ENCODE peak calls at places on chromosomes 7 and 10, in eight cellular contexts. P, U, H, R, B, V, E and J are unnamed samples.

GRCh38 chr7:106418094-106418493 is 133.3 kb upstream of the NAMPT start:
- DNase-seq in P (peak; percentile 44), U (no peak), H (peak; percentile 70), R (no peak), B (no peak), V (no peak), E (no peak), J (no peak)

GRCh38 chr7:6015917-6016652 is 7.0 kb downstream of the AIMP2 start:
- DNase-seq in P (peak; percentile 53), U (peak; percentile 76), H (peak; percentile 9), R (no peak), B (peak; percentile 91), V (peak; percentile 78), E (no peak), J (peak; percentile 13)

GRCh38 chr10:8379906-8380832 is 325.7 kb downstream of the GATA3 start:
- DNase-seq in P (no peak), U (no peak), H (no peak), R (no peak), B (no peak), V (no peak), E (no peak), J (no peak)

GRCh38 chr10:97090644-97091043 is 95.1 kb downstream of the SLIT1 start:
- DNase-seq in P (no peak), U (no peak), H (no peak), R (no peak), B (no peak), V (no peak), E (no peak), J (no peak)

GRCh38 chr10:79417266-79417665 is 28.2 kb downstream of the ZCCHC24 start:
- DNase-seq in P (no peak), U (no peak), H (no peak), R (no peak), B (peak; percentile 52), V (no peak), E (no peak), J (no peak)

GRCh38 chr7:66952343-66953043 is 31.5 kb downstream of the TMEM248 start:
- DNase-seq in P (no peak), U (no peak), H (peak; percentile 66), R (no peak), B (no peak), V (no peak), E (no peak), J (peak; percentile 72)

GRCh38 chr10:77943086-77943901 is 16.7 kb upstream of the DLG5 start:
- DNase-seq in P (peak; percentile 51), U (no peak), H (peak; percentile 81), R (no peak), B (peak; percentile 72), V (no peak), E (no peak), J (peak; percentile 85)

GRCh38 chr7:156275292-156275691 is 365.3 kb upstream of the RNF32 start:
- DNase-seq in P (no peak), U (no peak), H (no peak), R (no peak), B (no peak), V (no peak), E (no peak), J (no peak)

GRCh38 chr7:12884856-12885440 is 197.5 kb downstream of the ARL4A start:
- DNase-seq in P (no peak), U (no peak), H (no peak), R (no peak), B (no peak), V (no peak), E (no peak), J (no peak)

GRCh38 chr10:1516492-1517224 is 220.7 kb downstream of the ADARB2 start:
- DNase-seq in P (no peak), U (no peak), H (no peak), R (no peak), B (no peak), V (no peak), E (no peak), J (no peak)

GRCh38 chr7:99098824-99099498 is 44.9 kb downstream of the SMURF1 start:
- DNase-seq in P (peak; percentile 40), U (no peak), H (peak; percentile 67), R (no peak), B (no peak), V (no peak), E (no peak), J (no peak)

GRCh38 chr7:12494354-12495024 is 76.0 kb upstream of the SCIN start:
- DNase-seq in P (no peak), U (no peak), H (no peak), R (peak; percentile 4), B (no peak), V (no peak), E (no peak), J (no peak)

GRCh38 chr7:132680590-132680989 is 104.3 kb upstream of the PLXNA4 start:
- DNase-seq in P (no peak), U (no peak), H (no peak), R (no peak), B (no peak), V (no peak), E (no peak), J (no peak)

GRCh38 chr7:2698581-2699288 is 10.7 kb downstream of the AMZ1 start:
- DNase-seq in P (no peak), U (no peak), H (no peak), R (no peak), B (no peak), V (no peak), E (no peak), J (no peak)

GRCh38 chr7:45661302-45661995 is 87.3 kb downstream of the ADCY1 start:
- DNase-seq in P (no peak), U (no peak), H (no peak), R (no peak), B (no peak), V (no peak), E (no peak), J (peak; percentile 35)

GRCh38 chr7:117110480-117111315 is 157.4 kb downstream of the ST7 start:
- DNase-seq in P (no peak), U (no peak), H (no peak), R (no peak), B (no peak), V (no peak), E (no peak), J (no peak)

GRCh38 chr10:90857635-90858488 is at the start of gene HTR7:
- DNase-seq in P (peak; percentile 73), U (peak; percentile 65), H (peak; percentile 52), R (peak; percentile 85), B (peak; percentile 70), V (peak; percentile 84), E (no peak), J (peak; percentile 68)

GRCh38 chr10:75208177-75208576 is 2.4 kb upstream of the VDAC2 start:
- DNase-seq in P (no peak), U (no peak), H (peak; percentile 98), R (no peak), B (peak; percentile 60), V (no peak), E (no peak), J (no peak)

GRCh38 chr7:123624527-123625183 is 23.0 kb downstream of the ASB15 start:
- DNase-seq in P (peak; percentile 84), U (peak; percentile 39), H (peak; percentile 6), R (peak; percentile 64), B (no peak), V (peak; percentile 67), E (no peak), J (no peak)

GRCh38 chr7:117021960-117022359 is 68.7 kb downstream of the ST7 start:
- DNase-seq in P (no peak), U (no peak), H (no peak), R (no peak), B (no peak), V (no peak), E (no peak), J (no peak)

GRCh38 chr7:150329331-150330106 is 6.2 kb upstream of the ACTR3C start:
- DNase-seq in P (peak; percentile 72), U (no peak), H (no peak), R (no peak), B (peak; percentile 65), V (no peak), E (no peak), J (no peak)

GRCh38 chr7:129465080-129465479 is 30.8 kb downstream of the STRIP2 start:
- DNase-seq in P (no peak), U (no peak), H (no peak), R (no peak), B (no peak), V (no peak), E (no peak), J (no peak)

GRCh38 chr7:51233375-51233774 is 83.2 kb downstream of the COBL start:
- DNase-seq in P (no peak), U (no peak), H (no peak), R (peak; percentile 53), B (no peak), V (no peak), E (no peak), J (no peak)
- H3K27ac ChIP-seq in P (no peak overlapping the region), U (no peak overlapping the region), H (no peak overlapping the region), R (peak overlapping the region; percentile 77), B (no peak overlapping the region), V (no peak overlapping the region), E (no peak overlapping the region), J (no peak overlapping the region)

GRCh38 chr7:138502023-138502767 is 42.1 kb downstream of the TRIM24 start:
- DNase-seq in P (no peak), U (no peak), H (no peak), R (no peak), B (no peak), V (no peak), E (no peak), J (no peak)
- H3K36me3 ChIP-seq in P (no peaks in the 10 kb centered on the region), U (peaks cover 20% of the 10 kb centered on the region), H (no peaks in the 10 kb centered on the region), R (peaks cover 22% of the 10 kb centered on the region), B (no peaks in the 10 kb centered on the region), V (peaks cover 7% of the 10 kb centered on the region), E (peaks cover 4% of the 10 kb centered on the region), J (peaks cover 7% of the 10 kb centered on the region)

GRCh38 chr10:60454336-60454735 is 64.7 kb upstream of the ANK3 start:
- DNase-seq in P (no peak), U (no peak), H (no peak), R (peak; percentile 13), B (no peak), V (no peak), E (no peak), J (no peak)
- H3K27ac ChIP-seq in P (no peak overlapping the region), U (peak overlapping the region; percentile 9), H (no peak overlapping the region), R (no peak overlapping the region), B (no peak overlapping the region), V (no peak overlapping the region), E (no peak overlapping the region), J (no peak overlapping the region)

DNA sequence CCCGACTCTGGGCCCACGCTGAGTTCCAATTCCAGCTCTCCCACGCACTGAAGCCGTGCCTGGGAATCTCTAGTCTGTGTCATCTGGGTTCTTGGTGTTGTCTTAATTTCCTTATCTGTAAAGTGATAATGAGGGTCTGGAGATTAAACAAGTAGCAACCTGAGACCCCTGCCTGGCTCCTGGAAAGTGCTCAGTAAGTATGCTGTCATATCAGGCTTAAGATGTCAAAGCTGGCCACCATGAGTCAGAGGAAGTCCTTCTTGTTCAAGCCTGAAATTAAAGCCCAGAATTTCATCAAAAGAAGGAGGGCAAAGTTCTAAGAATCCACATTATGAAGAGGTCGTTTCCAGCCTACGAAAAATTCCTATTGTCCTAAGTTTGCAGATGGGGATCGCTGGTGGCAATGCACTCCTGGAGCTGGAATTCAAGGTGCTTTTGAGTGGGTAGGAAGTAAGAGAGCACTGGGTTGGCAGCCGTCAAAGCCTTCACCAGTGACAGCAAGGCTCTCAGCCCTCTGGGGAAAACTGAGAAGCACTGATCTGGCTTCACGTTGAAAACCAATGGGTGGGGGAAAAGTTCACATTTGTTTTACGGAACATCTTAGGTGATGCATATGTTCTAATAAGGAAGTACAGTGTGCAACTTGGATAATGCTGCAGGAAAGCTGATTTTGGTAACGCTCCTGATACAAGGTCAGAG is 50.3 kb upstream of the NCAPG2 start:
- DNase-seq in P (no peak), U (no peak), H (peak; percentile 30), R (no peak), B (no peak), V (no peak), E (no peak), J (no peak)
- H3K36me3 ChIP-seq in P (peaks cover 8% of the 10 kb centered on the region), U (peaks cover 87% of the 10 kb centered on the region), H (peaks cover 22% of the 10 kb centered on the region), R (no peaks in the 10 kb centered on the region), B (peaks cover 36% of the 10 kb centered on the region), V (peaks cover 61% of the 10 kb centered on the region), E (peaks cover 47% of the 10 kb centered on the region), J (peaks cover 41% of the 10 kb centered on the region)